ENCODE peak calls at places on chromosomes 3 and 15, in eight cellular contexts. P is left ventricle myocardium inferior, X is brain microvascular endothelial cell, R is NB4, Q is stomach, W is GM12864, J is NCI-H1105, O is RPMI7951. E is an unnamed sample.

GRCh38 chr3:66602691-66603090 is 101.9 kb upstream of the LRIG1 start:
- DNase-seq in P (no peak), X (no peak), R (no peak), Q (no peak), W (no peak), J (no peak), O (no peak), E (no peak)

GRCh38 chr15:41838400-41838897 is at the start of gene PLA2G4B:
- DNase-seq in P (no peak), X (no peak), R (no peak), Q (peak), W (no peak), J (no peak), O (no peak), E (no peak)

GRCh38 chr15:76467136-76467535 is 130.6 kb downstream of the ISL2 start:
- DNase-seq in P (no peak), X (no peak), R (no peak), Q (no peak), W (no peak), J (no peak), O (no peak), E (no peak)

GRCh38 chr3:41808152-41808551 is 153.8 kb downstream of the ULK4 start:
- DNase-seq in P (no peak), X (peak), R (no peak), Q (no peak), W (no peak), J (no peak), O (peak), E (peak)

GRCh38 chr3:160739079-160739478 is 17.0 kb upstream of the PPM1L start:
- DNase-seq in P (peak), X (peak), R (no peak), Q (no peak), W (no peak), J (no peak), O (peak), E (peak)

GRCh38 chr15:76376029-76376428 is 39.5 kb downstream of the ISL2 start:
- DNase-seq in P (no peak), X (no peak), R (no peak), Q (no peak), W (no peak), J (no peak), O (no peak), E (no peak)

GRCh38 chr15:41281236-41281635 is 50.2 kb downstream of the CHP1 start:
- DNase-seq in P (no peak), X (peak), R (peak), Q (no peak), W (no peak), J (no peak), O (peak), E (peak)

GRCh38 chr3:177789500-177789899 is 592.2 kb upstream of the TBL1XR1 start:
- DNase-seq in P (no peak), X (no peak), R (no peak), Q (no peak), W (no peak), J (no peak), O (no peak), E (no peak)

GRCh38 chr3:31498824-31499223 is 33.9 kb upstream of the STT3B start:
- DNase-seq in P (no peak), X (no peak), R (no peak), Q (no peak), W (no peak), J (no peak), O (no peak), E (no peak)

GRCh38 chr3:46662771-46663551 is 30.5 kb downstream of the ALS2CL start:
- DNase-seq in P (no peak), X (peak), R (no peak), Q (peak), W (no peak), J (no peak), O (peak), E (peak)

GRCh38 chr3:168952551-168952950 is 711.0 kb downstream of the MECOM start:
- DNase-seq in P (no peak), X (no peak), R (peak), Q (no peak), W (no peak), J (no peak), O (peak), E (peak)

GRCh38 chr3:69867941-69868505 is 128.8 kb downstream of the MITF start:
- DNase-seq in P (no peak), X (no peak), R (no peak), Q (no peak), W (no peak), J (no peak), O (no peak), E (no peak)

GRCh38 chr15:69410290-69410874 is 3.8 kb upstream of the KIF23 start:
- DNase-seq in P (no peak), X (no peak), R (peak), Q (no peak), W (no peak), J (peak), O (peak), E (peak)

GRCh38 chr3:93988283-93988682 is 8.3 kb downstream of the ARL13B start:
- DNase-seq in P (no peak), X (no peak), R (no peak), Q (no peak), W (no peak), J (no peak), O (no peak), E (no peak)

GRCh38 chr3:157335677-157336076 is 101.0 kb upstream of the PTX3 start:
- DNase-seq in P (no peak), X (peak), R (peak), Q (no peak), W (no peak), J (no peak), O (peak), E (peak)

GRCh38 chr3:2514031-2514430 is 415.4 kb downstream of the CNTN4 start:
- DNase-seq in P (no peak), X (no peak), R (no peak), Q (no peak), W (no peak), J (no peak), O (no peak), E (no peak)

GRCh38 chr3:135374571-135374970 is 579.5 kb downstream of the EPHB1 start:
- DNase-seq in P (no peak), X (no peak), R (no peak), Q (no peak), W (no peak), J (no peak), O (no peak), E (no peak)

GRCh38 chr3:17810759-17811158 is 68.3 kb upstream of the TBC1D5 start:
- DNase-seq in P (no peak), X (no peak), R (no peak), Q (no peak), W (no peak), J (no peak), O (peak), E (peak)

GRCh38 chr3:123026551-123027291 is 842 bp downstream of the SEMA5B start:
- DNase-seq in P (peak), X (no peak), R (no peak), Q (peak), W (no peak), J (peak), O (no peak), E (no peak)

GRCh38 chr3:55481067-55481917 is 5.8 kb downstream of the WNT5A start:
- DNase-seq in P (peak), X (peak), R (no peak), Q (no peak), W (no peak), J (no peak), O (peak), E (no peak)

GRCh38 chr3:129727707-129728106 is 121.2 kb upstream of the PLXND1 start:
- DNase-seq in P (no peak), X (no peak), R (no peak), Q (no peak), W (no peak), J (no peak), O (no peak), E (no peak)

GRCh38 chr3:140597364-140597763 is 80.5 kb upstream of the TRIM42 start:
- DNase-seq in P (no peak), X (no peak), R (no peak), Q (no peak), W (no peak), J (no peak), O (no peak), E (no peak)

GRCh38 chr3:134039161-134039862 is 9.6 kb upstream of the SLCO2A1 start:
- DNase-seq in P (no peak), X (no peak), R (peak), Q (peak), W (no peak), J (no peak), O (no peak), E (peak)

GRCh38 chr3:112020653-112021052 is 13.9 kb upstream of the TMPRSS7 start:
- DNase-seq in P (no peak), X (no peak), R (no peak), Q (no peak), W (no peak), J (no peak), O (no peak), E (no peak)

GRCh38 chr3:47266709-47267489 is 15.7 kb downstream of the KIF9 start:
- DNase-seq in P (peak), X (peak), R (peak), Q (peak), W (no peak), J (no peak), O (peak), E (peak)

GRCh38 chr3:152200476-152201422 is 68.0 kb upstream of the MBNL1 start:
- DNase-seq in P (no peak), X (no peak), R (peak), Q (no peak), W (no peak), J (no peak), O (no peak), E (no peak)

GRCh38 chr15:49978171-49978570 is 140.9 kb downstream of the ATP8B4 start:
- DNase-seq in P (no peak), X (no peak), R (no peak), Q (no peak), W (no peak), J (no peak), O (peak), E (no peak)

GRCh38 chr3:78976200-78976599 is 791.6 kb downstream of the ROBO1 start:
- DNase-seq in P (no peak), X (no peak), R (no peak), Q (no peak), W (no peak), J (no peak), O (no peak), E (no peak)

GRCh38 chr3:38588995-38589937 is 60.2 kb downstream of the SCN5A start:
- DNase-seq in P (no peak), X (no peak), R (no peak), Q (peak), W (no peak), J (no peak), O (no peak), E (no peak)

GRCh38 chr3:20564966-20565365 is 379.0 kb upstream of the SGO1 start:
- DNase-seq in P (no peak), X (no peak), R (no peak), Q (no peak), W (no peak), J (no peak), O (peak), E (no peak)

GRCh38 chr3:69893274-69893673 is 106.3 kb upstream of the SAMMSON start:
- DNase-seq in P (no peak), X (no peak), R (no peak), Q (no peak), W (no peak), J (no peak), O (no peak), E (no peak)

GRCh38 chr3:39101022-39101689 is 6.3 kb downstream of the GORASP1 start:
- DNase-seq in P (no peak), X (no peak), R (peak), Q (peak), W (no peak), J (no peak), O (peak), E (peak)

GRCh38 chr3:183812746-183813445 is 12.5 kb downstream of the MAP6D1 start:
- DNase-seq in P (no peak), X (no peak), R (no peak), Q (no peak), W (no peak), J (no peak), O (no peak), E (no peak)

GRCh38 chr3:162165346-162165745 is 668.7 kb downstream of the OTOL1 start:
- DNase-seq in P (no peak), X (no peak), R (no peak), Q (no peak), W (no peak), J (no peak), O (no peak), E (no peak)

GRCh38 chr3:138434276-138434874 is at the start of gene ESYT3:
- DNase-seq in P (peak), X (no peak), R (peak), Q (peak), W (no peak), J (peak), O (peak), E (no peak)